ENCODE peak calls at places on chromosomes 6 and 20, in nine cellular contexts. One of them, this sample, is unnamed.

GRCh38 chr6:42297661-42298060 is 80.0 kb upstream of the MRPS10 start:
- DNase-seq in NCI-H82: no peak
- DNase-seq in A172: no peak
- DNase-seq in stimulated activated CD8-positive, alpha-beta memory T cell treated with anti-CD3 and anti-CD28 coated beads, Interleukin-7, amount 100 ng/mL, for 24 hours: no peak
- DNase-seq in kidney tubule cell: no peak
- DNase-seq in glomerular endothelial cell: no peak
- DNase-seq in PC-9: no peak
- DNase-seq in NCI-H748 treated with DMSO at 0.1 percent for 48 hours: no peak
- DNase-seq in activated T-helper 1 cell treated with anti-CD3 and anti-CD28 coated beads, Interleukin-2, amount 50 U/mL, for 16 hours: no peak
- DNase-seq in this sample: no peak

GRCh38 chr6:154839546-154839945 is 106.3 kb downstream of the SCAF8 start:
- DNase-seq in NCI-H82: no peak
- DNase-seq in A172: no peak
- DNase-seq in stimulated activated CD8-positive, alpha-beta memory T cell treated with anti-CD3 and anti-CD28 coated beads, Interleukin-7, amount 100 ng/mL, for 24 hours: no peak
- DNase-seq in kidney tubule cell: no peak
- DNase-seq in glomerular endothelial cell: no peak
- DNase-seq in PC-9: no peak
- DNase-seq in NCI-H748 treated with DMSO at 0.1 percent for 48 hours: no peak
- DNase-seq in activated T-helper 1 cell treated with anti-CD3 and anti-CD28 coated beads, Interleukin-2, amount 50 U/mL, for 16 hours: no peak
- DNase-seq in this sample: no peak

GRCh38 chr6:11393713-11394627 is 143.6 kb upstream of the TMEM170B start:
- DNase-seq in NCI-H82: no peak
- DNase-seq in A172: peak
- DNase-seq in stimulated activated CD8-positive, alpha-beta memory T cell treated with anti-CD3 and anti-CD28 coated beads, Interleukin-7, amount 100 ng/mL, for 24 hours: no peak
- DNase-seq in kidney tubule cell: peak
- DNase-seq in glomerular endothelial cell: no peak
- DNase-seq in PC-9: peak
- DNase-seq in NCI-H748 treated with DMSO at 0.1 percent for 48 hours: no peak
- DNase-seq in activated T-helper 1 cell treated with anti-CD3 and anti-CD28 coated beads, Interleukin-2, amount 50 U/mL, for 16 hours: no peak
- DNase-seq in this sample: no peak

GRCh38 chr6:22249646-22250045 is 47.2 kb downstream of the PRL start:
- DNase-seq in NCI-H82: no peak
- DNase-seq in A172: no peak
- DNase-seq in stimulated activated CD8-positive, alpha-beta memory T cell treated with anti-CD3 and anti-CD28 coated beads, Interleukin-7, amount 100 ng/mL, for 24 hours: no peak
- DNase-seq in kidney tubule cell: no peak
- DNase-seq in glomerular endothelial cell: no peak
- DNase-seq in PC-9: no peak
- DNase-seq in NCI-H748 treated with DMSO at 0.1 percent for 48 hours: no peak
- DNase-seq in activated T-helper 1 cell treated with anti-CD3 and anti-CD28 coated beads, Interleukin-2, amount 50 U/mL, for 16 hours: no peak
- DNase-seq in this sample: no peak

GRCh38 chr6:157667211-157668033 is 155.6 kb upstream of the SNX9 start:
- DNase-seq in NCI-H82: peak
- DNase-seq in A172: peak
- DNase-seq in stimulated activated CD8-positive, alpha-beta memory T cell treated with anti-CD3 and anti-CD28 coated beads, Interleukin-7, amount 100 ng/mL, for 24 hours: peak
- DNase-seq in kidney tubule cell: peak
- DNase-seq in glomerular endothelial cell: no peak
- DNase-seq in PC-9: peak
- DNase-seq in NCI-H748 treated with DMSO at 0.1 percent for 48 hours: peak
- DNase-seq in activated T-helper 1 cell treated with anti-CD3 and anti-CD28 coated beads, Interleukin-2, amount 50 U/mL, for 16 hours: no peak
- DNase-seq in this sample: peak

GRCh38 chr20:44056010-44056698 is 130.8 kb downstream of the JPH2 start:
- DNase-seq in NCI-H82: peak
- DNase-seq in A172: peak
- DNase-seq in stimulated activated CD8-positive, alpha-beta memory T cell treated with anti-CD3 and anti-CD28 coated beads, Interleukin-7, amount 100 ng/mL, for 24 hours: no peak
- DNase-seq in kidney tubule cell: peak
- DNase-seq in glomerular endothelial cell: no peak
- DNase-seq in PC-9: no peak
- DNase-seq in NCI-H748 treated with DMSO at 0.1 percent for 48 hours: peak
- DNase-seq in activated T-helper 1 cell treated with anti-CD3 and anti-CD28 coated beads, Interleukin-2, amount 50 U/mL, for 16 hours: no peak
- DNase-seq in this sample: peak

GRCh38 chr6:169073311-169073710 is 180.3 kb downstream of the THBS2 start:
- DNase-seq in NCI-H82: no peak
- DNase-seq in A172: peak
- DNase-seq in stimulated activated CD8-positive, alpha-beta memory T cell treated with anti-CD3 and anti-CD28 coated beads, Interleukin-7, amount 100 ng/mL, for 24 hours: no peak
- DNase-seq in kidney tubule cell: no peak
- DNase-seq in glomerular endothelial cell: no peak
- DNase-seq in PC-9: no peak
- DNase-seq in NCI-H748 treated with DMSO at 0.1 percent for 48 hours: no peak
- DNase-seq in activated T-helper 1 cell treated with anti-CD3 and anti-CD28 coated beads, Interleukin-2, amount 50 U/mL, for 16 hours: no peak
- DNase-seq in this sample: no peak

GRCh38 chr6:33792990-33793389 is 4.1 kb upstream of the LEMD2 start:
- DNase-seq in NCI-H82: no peak
- DNase-seq in A172: no peak
- DNase-seq in stimulated activated CD8-positive, alpha-beta memory T cell treated with anti-CD3 and anti-CD28 coated beads, Interleukin-7, amount 100 ng/mL, for 24 hours: no peak
- DNase-seq in kidney tubule cell: no peak
- DNase-seq in glomerular endothelial cell: no peak
- DNase-seq in PC-9: no peak
- DNase-seq in NCI-H748 treated with DMSO at 0.1 percent for 48 hours: no peak
- DNase-seq in activated T-helper 1 cell treated with anti-CD3 and anti-CD28 coated beads, Interleukin-2, amount 50 U/mL, for 16 hours: no peak
- DNase-seq in this sample: no peak